ENCODE peak calls at places on chromosomes 5 and 9, in nine cellular contexts. S is effector memory CD4-positive, alpha-beta T cell; R is Kasumi-1; X is neuronal stem cell; J is K562; L is NCI-H345; Q is HuH-7.5; Z is GM04503; I is AG04450. W is an unnamed sample.

GRCh38 chr9:134340475-134341186 is 14.4 kb downstream of the RXRA start:
- DNase-seq in S (no peak), R (peak), X (no peak), J (no peak), L (no peak), Q (no peak), Z (no peak), I (no peak), W (no peak)

GRCh38 chr5:72378636-72379289 is 58.6 kb downstream of the PTCD2 start:
- DNase-seq in S (no peak), R (peak), X (no peak), J (no peak), L (peak), Q (no peak), Z (no peak), I (peak), W (peak)

GRCh38 chr5:34496258-34496657 is 159.9 kb upstream of the RAI14 start:
- DNase-seq in S (no peak), R (no peak), X (no peak), J (no peak), L (no peak), Q (no peak), Z (no peak), I (no peak), W (no peak)

GRCh38 chr5:133453084-133453765 is 159.1 kb downstream of the FSTL4 start:
- DNase-seq in S (no peak), R (no peak), X (no peak), J (no peak), L (no peak), Q (no peak), Z (no peak), I (no peak), W (no peak)

GRCh38 chr9:2486988-2487387 is 134.6 kb upstream of the VLDLR start:
- DNase-seq in S (no peak), R (no peak), X (no peak), J (no peak), L (no peak), Q (no peak), Z (no peak), I (no peak), W (no peak)

GRCh38 chr5:345404-346195 is 24.1 kb downstream of the AHRR start:
- DNase-seq in S (no peak), R (no peak), X (no peak), J (no peak), L (no peak), Q (no peak), Z (no peak), I (no peak), W (no peak)

GRCh38 chr9:20200900-20201495 is 412.2 kb upstream of the SLC24A2 start:
- DNase-seq in S (no peak), R (no peak), X (peak), J (no peak), L (no peak), Q (no peak), Z (no peak), I (no peak), W (no peak)

GRCh38 chr9:92668746-92669526 is 995 bp downstream of the IPPK start:
- DNase-seq in S (peak), R (peak), X (no peak), J (peak), L (no peak), Q (peak), Z (no peak), I (no peak), W (peak)

GRCh38 chr5:90949469-90950358 is 391.1 kb downstream of the ADGRV1 start:
- DNase-seq in S (no peak), R (no peak), X (no peak), J (no peak), L (no peak), Q (peak), Z (no peak), I (no peak), W (no peak)

GRCh38 chr9:36208521-36209253 is 18.0 kb downstream of the CLTA start:
- DNase-seq in S (no peak), R (no peak), X (no peak), J (no peak), L (no peak), Q (no peak), Z (no peak), I (no peak), W (no peak)

GRCh38 chr9:2722715-2723114 is 5.4 kb downstream of the KCNV2 start:
- DNase-seq in S (no peak), R (no peak), X (no peak), J (no peak), L (no peak), Q (no peak), Z (peak), I (no peak), W (peak)

W was measured in RWPE1.